ENCODE peak calls at places on chromosomes 3 and 15, in eight cellular contexts. C is H9; F is naive thymus-derived CD8-positive, alpha-beta T cell; G is stimulated activated CD8-positive, alpha-beta memory T cell treated with anti-CD3 and anti-CD28 coated beads, Interleukin-7, amount 100 ng/mL, for 1 hour; Y is H7; S is CD8-positive, alpha-beta memory T cell; U is kidney tubule cell; D is NCI-H2171 treated with DMSO at 0.1 percent for 48 hours. W is an unnamed sample.

GRCh38 chr3:191133359-191133758 is 65.7 kb upstream of the OSTN start:
- DNase-seq in C (no peak), F (no peak), G (no peak), Y (no peak), S (no peak), U (no peak), D (no peak), W (no peak)

GRCh38 chr3:152051501-152052404 is 178.3 kb downstream of the SUCNR1 start:
- DNase-seq in C (no peak), F (no peak), G (no peak), Y (no peak), S (no peak), U (no peak), D (no peak), W (no peak)

GRCh38 chr3:142963266-142964149 is at the start of gene PAQR9:
- DNase-seq in C (peak), F (no peak), G (no peak), Y (peak), S (no peak), U (peak), D (peak), W (no peak)

GRCh38 chr3:20108869-20109268 is 68.6 kb downstream of the KAT2B start:
- DNase-seq in C (no peak), F (no peak), G (no peak), Y (no peak), S (no peak), U (no peak), D (no peak), W (no peak)

GRCh38 chr15:70066422-70066821 is 31.3 kb downstream of the TLE3 start:
- DNase-seq in C (no peak), F (no peak), G (no peak), Y (no peak), S (no peak), U (no peak), D (no peak), W (no peak)

GRCh38 chr15:95912280-95912625 is 418.2 kb upstream of the NR2F2 start:
- DNase-seq in C (no peak), F (no peak), G (no peak), Y (no peak), S (no peak), U (no peak), D (no peak), W (no peak)

GRCh38 chr15:101539492-101539891 is 50.0 kb upstream of the PCSK6 start:
- DNase-seq in C (peak), F (no peak), G (no peak), Y (peak), S (no peak), U (no peak), D (no peak), W (no peak)

GRCh38 chr3:69085543-69086132 is 901 bp downstream of the ARL6IP5 start:
- DNase-seq in C (no peak), F (no peak), G (no peak), Y (no peak), S (no peak), U (peak), D (no peak), W (no peak)

GRCh38 chr15:86138798-86139197 is 59.1 kb downstream of the AGBL1 start:
- DNase-seq in C (no peak), F (no peak), G (no peak), Y (no peak), S (no peak), U (no peak), D (no peak), W (no peak)

GRCh38 chr3:29515451-29515850 is 234.6 kb downstream of the RBMS3 start:
- DNase-seq in C (peak), F (no peak), G (no peak), Y (peak), S (no peak), U (peak), D (no peak), W (no peak)

GRCh38 chr3:183283886-183284285 is 30.8 kb downstream of the B3GNT5 start:
- DNase-seq in C (no peak), F (no peak), G (no peak), Y (no peak), S (no peak), U (no peak), D (no peak), W (no peak)

GRCh38 chr3:196995646-196996355 is 27.2 kb upstream of the PIGZ start:
- DNase-seq in C (no peak), F (no peak), G (no peak), Y (peak), S (peak), U (no peak), D (peak), W (no peak)

GRCh38 chr3:182370949-182371348 is 422.4 kb upstream of the ATP11B start:
- DNase-seq in C (no peak), F (no peak), G (no peak), Y (no peak), S (no peak), U (peak), D (no peak), W (peak)

GRCh38 chr3:195522254-195523023 is 20.7 kb downstream of the PPP1R2 start:
- DNase-seq in C (no peak), F (peak), G (no peak), Y (peak), S (no peak), U (peak), D (peak), W (peak)

GRCh38 chr15:48493084-48493762 is 152.3 kb downstream of the FBN1 start:
- DNase-seq in C (no peak), F (no peak), G (no peak), Y (no peak), S (no peak), U (peak), D (no peak), W (peak)

GRCh38 chr15:72166716-72167417 is 30.7 kb downstream of the GRAMD2A start:
- DNase-seq in C (no peak), F (no peak), G (no peak), Y (no peak), S (no peak), U (no peak), D (no peak), W (no peak)

GRCh38 chr3:168730073-168730472 is 634.3 kb upstream of the GOLIM4 start:
- DNase-seq in C (no peak), F (no peak), G (no peak), Y (no peak), S (no peak), U (no peak), D (no peak), W (no peak)

GRCh38 chr3:16132926-16133325 is 41.6 kb upstream of the GALNT15 start:
- DNase-seq in C (no peak), F (no peak), G (no peak), Y (no peak), S (no peak), U (no peak), D (peak), W (no peak)

GRCh38 chr15:23750179-23750578 is 63.1 kb upstream of the NDN start:
- DNase-seq in C (no peak), F (no peak), G (no peak), Y (no peak), S (no peak), U (no peak), D (no peak), W (no peak)

GRCh38 chr3:69120879-69121464 is 1.4 kb downstream of the LMOD3 start:
- DNase-seq in C (peak), F (peak), G (peak), Y (peak), S (peak), U (peak), D (peak), W (peak)

GRCh38 chr3:151630938-151631417 is 102.7 kb upstream of the AADACL2 start:
- DNase-seq in C (no peak), F (no peak), G (no peak), Y (no peak), S (no peak), U (no peak), D (peak), W (no peak)

GRCh38 chr3:133274477-133274876 is 125.4 kb upstream of the BFSP2 start:
- DNase-seq in C (no peak), F (no peak), G (no peak), Y (no peak), S (no peak), U (no peak), D (no peak), W (no peak)

GRCh38 chr3:40055956-40056355 is 246.5 kb downstream of the MYRIP start:
- DNase-seq in C (no peak), F (no peak), G (no peak), Y (no peak), S (no peak), U (no peak), D (no peak), W (no peak)

GRCh38 chr3:181730934-181731333 is 19.2 kb downstream of the SOX2 start:
- DNase-seq in C (no peak), F (no peak), G (no peak), Y (no peak), S (no peak), U (no peak), D (no peak), W (no peak)

GRCh38 chr3:58041182-58041825 is 33.1 kb downstream of the FLNB start:
- DNase-seq in C (no peak), F (no peak), G (no peak), Y (no peak), S (no peak), U (no peak), D (no peak), W (peak)

GRCh38 chr3:105728913-105729312 is 139.9 kb downstream of the CBLB start:
- DNase-seq in C (no peak), F (no peak), G (no peak), Y (no peak), S (no peak), U (peak), D (no peak), W (no peak)

GRCh38 chr3:172522871-172523818 is at the start of gene TNFSF10:
- DNase-seq in C (peak), F (peak), G (peak), Y (peak), S (peak), U (peak), D (no peak), W (no peak)

GRCh38 chr3:61589856-61590255 is 28.5 kb downstream of the PTPRG start:
- DNase-seq in C (no peak), F (no peak), G (no peak), Y (no peak), S (no peak), U (peak), D (no peak), W (no peak)

GRCh38 chr15:93036922-93037321 is 52.1 kb downstream of the RGMA start:
- DNase-seq in C (peak), F (no peak), G (no peak), Y (peak), S (no peak), U (no peak), D (no peak), W (no peak)

GRCh38 chr3:100060685-100061484 is 53.4 kb downstream of the FILIP1L start:
- DNase-seq in C (no peak), F (no peak), G (no peak), Y (no peak), S (no peak), U (no peak), D (no peak), W (no peak)

GRCh38 chr3:170644711-170645110 is 58.8 kb upstream of the SLC7A14 start:
- DNase-seq in C (no peak), F (no peak), G (no peak), Y (no peak), S (no peak), U (no peak), D (no peak), W (no peak)

GRCh38 chr3:148090156-148090555 is 607.5 kb upstream of the AGTR1 start:
- DNase-seq in C (no peak), F (no peak), G (no peak), Y (no peak), S (no peak), U (no peak), D (no peak), W (no peak)

GRCh38 chr3:64078966-64079365 is 55.7 kb upstream of the PSMD6 start:
- DNase-seq in C (no peak), F (no peak), G (no peak), Y (no peak), S (no peak), U (no peak), D (no peak), W (no peak)

GRCh38 chr3:179887566-179887965 is 149.2 kb downstream of the PEX5L start:
- DNase-seq in C (no peak), F (no peak), G (no peak), Y (no peak), S (no peak), U (no peak), D (no peak), W (no peak)

GRCh38 chr3:141291610-141292345 is 60.2 kb downstream of the PXYLP1 start:
- DNase-seq in C (no peak), F (no peak), G (no peak), Y (no peak), S (no peak), U (no peak), D (no peak), W (no peak)

GRCh38 chr3:66481071-66482001 is 19.5 kb downstream of the LRIG1 start:
- DNase-seq in C (no peak), F (no peak), G (no peak), Y (no peak), S (no peak), U (no peak), D (no peak), W (no peak)

GRCh38 chr15:87365221-87365620 is 891.3 kb downstream of the NTRK3 start:
- DNase-seq in C (no peak), F (no peak), G (no peak), Y (no peak), S (no peak), U (peak), D (no peak), W (peak)

W was measured in astrocyte of the cerebellum.